ENCODE peak calls at places on chromosomes 12 and 14, in seven cellular contexts. U, B, N, A, M, P and G are unnamed samples.

GRCh38 chr12:122850695-122851350 is 15.6 kb downstream of the HIP1R start:
- DNase-seq in U (no peak), B (no peak), N (no peak), A (no peak), M (no peak), P (no peak), G (no peak)

GRCh38 chr12:34294137-34294536 is 271.8 kb downstream of the ALG10 start:
- DNase-seq in U (no peak), B (no peak), N (no peak), A (no peak), M (no peak), P (peak; percentile 53), G (no peak)

GRCh38 chr14:104610749-104611310 is 6.3 kb upstream of the TMEM179 start:
- DNase-seq in U (no peak), B (no peak), N (no peak), A (no peak), M (peak; percentile 60), P (peak; percentile 54), G (no peak)

GRCh38 chr12:78684419-78684818 is 180.2 kb upstream of the SYT1 start:
- DNase-seq in U (no peak), B (no peak), N (no peak), A (no peak), M (no peak), P (no peak), G (no peak)

GRCh38 chr14:75554482-75554881 is 23.9 kb upstream of the FLVCR2 start:
- DNase-seq in U (peak; percentile 72), B (no peak), N (no peak), A (no peak), M (no peak), P (no peak), G (no peak)

GRCh38 chr14:90616881-90617280 is 199.3 kb downstream of the TTC7B start:
- DNase-seq in U (no peak), B (no peak), N (no peak), A (no peak), M (no peak), P (no peak), G (no peak)

GRCh38 chr14:29240046-29240445 is 473.5 kb downstream of the FOXG1 start:
- DNase-seq in U (no peak), B (no peak), N (no peak), A (no peak), M (no peak), P (no peak), G (no peak)

GRCh38 chr12:42756841-42757661 is 167.5 kb upstream of the PRICKLE1 start:
- DNase-seq in U (peak; percentile 82), B (no peak), N (no peak), A (peak; percentile 39), M (no peak), P (no peak), G (no peak)

GRCh38 chr14:38951451-38951850 is 151.6 kb downstream of the SEC23A start:
- DNase-seq in U (no peak), B (no peak), N (no peak), A (no peak), M (no peak), P (no peak), G (no peak)

GRCh38 chr14:54686871-54687749 is 120.2 kb downstream of the SAMD4A start:
- DNase-seq in U (no peak), B (no peak), N (peak; percentile 65), A (no peak), M (no peak), P (no peak), G (no peak)

GRCh38 chr14:54689928-54690327 is 123.0 kb downstream of the SAMD4A start:
- DNase-seq in U (no peak), B (no peak), N (no peak), A (no peak), M (no peak), P (no peak), G (no peak)

GRCh38 chr14:54686219-54686870 is 119.4 kb downstream of the SAMD4A start:
- DNase-seq in U (no peak), B (no peak), N (peak; percentile 74), A (no peak), M (peak; percentile 85), P (peak; percentile 82), G (no peak)

GRCh38 chr14:54688229-54688628 is 121.3 kb downstream of the SAMD4A start:
- DNase-seq in U (no peak), B (no peak), N (no peak), A (no peak), M (no peak), P (no peak), G (no peak)

DNA sequence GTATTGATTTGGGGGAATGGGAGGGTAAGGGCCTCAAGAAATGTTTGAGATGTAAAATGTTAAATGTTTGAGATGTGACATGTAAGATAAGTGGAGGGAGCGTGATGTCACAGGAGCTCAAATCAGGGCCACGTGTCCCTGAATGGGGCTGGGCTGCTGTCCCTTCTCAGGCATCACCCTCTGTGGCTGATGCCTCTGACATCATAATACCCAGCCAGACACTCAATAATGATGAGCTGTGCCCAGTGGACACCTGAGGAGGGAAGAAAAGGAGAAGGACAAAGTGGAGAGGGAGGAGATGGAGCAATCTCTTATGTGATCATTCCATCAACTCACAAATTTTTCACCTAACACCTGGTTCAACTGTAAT is 120.8 kb downstream of the SAMD4A start:
- DNase-seq in U (no peak), B (no peak), N (peak; percentile 55), A (no peak), M (no peak), P (no peak), G (no peak)
- TF ChIP-seq CTCF in U (no peak), B (no peak), N (no peak), A (no peak), M (no peak), P (no peak), G (no peak)

DNA sequence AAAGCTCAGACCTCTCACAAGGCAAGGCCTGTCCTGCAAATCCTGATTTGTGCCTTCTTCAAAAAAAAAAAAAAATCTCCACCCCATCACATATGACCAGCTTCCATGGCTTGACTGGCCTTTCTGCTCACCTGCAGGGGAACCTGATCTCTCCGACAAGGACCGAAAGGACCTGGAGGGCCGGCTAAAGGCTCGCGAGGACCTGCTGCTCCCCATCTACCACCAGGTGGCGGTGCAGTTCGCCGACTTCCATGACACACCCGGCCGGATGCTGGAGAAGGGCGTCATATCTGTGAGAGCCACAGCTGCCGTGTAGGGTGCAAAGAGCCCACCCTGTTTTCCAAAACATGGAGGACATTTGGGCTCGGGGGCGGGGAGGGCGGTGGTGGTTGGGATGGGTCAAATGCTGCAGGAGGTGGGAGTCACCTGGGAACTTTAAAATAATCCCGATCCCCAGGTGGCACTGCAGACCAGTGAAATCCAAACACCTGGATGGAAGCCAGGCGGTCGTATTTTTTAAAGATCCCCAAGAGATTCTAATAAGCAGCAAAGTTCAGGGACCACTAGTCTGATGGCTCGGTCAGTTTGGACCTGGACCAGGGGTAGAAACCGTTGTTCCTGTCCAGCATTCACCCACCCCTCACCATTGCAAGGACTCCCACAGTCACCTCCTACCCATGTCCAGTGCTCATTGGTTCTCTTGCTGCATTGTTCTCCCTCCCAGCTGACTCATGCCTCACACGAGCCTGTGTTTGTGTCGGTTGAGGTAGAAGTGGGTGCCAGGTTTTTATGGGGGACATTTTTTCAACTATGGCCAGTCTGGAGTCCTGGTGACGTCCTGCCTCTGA is 44.8 kb downstream of the FOXN4 start:
- DNase-seq in U (peak; percentile 84), B (peak; percentile 82), N (peak; percentile 77), A (peak; percentile 90), M (no peak), P (no peak), G (peak; percentile 84)
- TF ChIP-seq CTCF in U (peak; percentile 88), B (peak; percentile 79), N (peak; percentile 74), A (peak; percentile 76), M (peak; percentile 53), P (peak; percentile 25), G (peak; percentile 87)

GRCh38 chr12:102958073-102958829 is 777 bp downstream of the ASCL1 start:
- DNase-seq in U (no peak), B (no peak), N (no peak), A (peak; percentile 77), M (no peak), P (no peak), G (peak; percentile 39)
- TF ChIP-seq CTCF in U (no peak), B (no peak), N (no peak), A (no peak), M (no peak), P (no peak), G (no peak)

DNA sequence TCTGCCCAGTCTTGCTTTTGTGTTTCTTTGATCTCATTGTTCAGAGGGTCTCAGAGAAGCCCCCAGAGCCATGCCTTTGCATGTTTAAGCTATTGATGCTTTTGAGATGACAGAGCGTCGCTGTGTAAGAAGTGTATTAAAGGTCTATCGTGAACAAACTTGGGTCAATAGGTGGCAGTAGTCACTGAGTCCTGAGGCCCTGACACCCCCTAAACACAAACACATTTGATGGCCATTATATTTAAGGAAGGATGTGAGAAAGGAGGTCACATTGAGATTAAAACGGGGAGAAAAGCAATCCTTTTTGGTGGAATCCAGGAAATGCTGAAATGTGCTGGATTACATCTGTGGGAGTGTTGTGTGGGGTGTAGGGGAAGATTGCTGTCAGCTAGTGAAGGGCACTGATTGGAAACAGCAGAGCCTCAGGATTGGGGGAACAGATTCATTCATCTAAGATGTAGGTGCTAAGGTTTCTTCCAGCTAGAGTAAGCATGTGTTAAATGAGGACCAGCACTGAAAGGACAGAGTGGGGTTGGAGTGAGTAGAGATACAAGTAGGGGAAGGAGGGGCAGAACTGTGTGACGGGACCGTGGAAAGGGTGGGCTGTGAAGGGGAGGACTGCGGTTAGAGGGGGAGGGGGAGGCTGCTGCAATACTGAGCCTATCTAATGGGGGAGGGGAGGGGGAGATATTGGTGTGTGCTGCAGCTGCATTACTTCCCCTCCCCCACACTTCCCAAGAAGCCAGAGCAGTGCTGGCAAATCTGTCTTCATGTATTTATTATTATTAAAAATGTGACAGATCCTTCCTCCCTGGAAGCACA is 12.7 kb downstream of the NGDN start:
- DNase-seq in U (no peak), B (no peak), N (no peak), A (no peak), M (no peak), P (no peak), G (no peak)
- TF ChIP-seq CTCF in U (no peak), B (no peak), N (no peak), A (no peak), M (no peak), P (no peak), G (no peak)

DNA sequence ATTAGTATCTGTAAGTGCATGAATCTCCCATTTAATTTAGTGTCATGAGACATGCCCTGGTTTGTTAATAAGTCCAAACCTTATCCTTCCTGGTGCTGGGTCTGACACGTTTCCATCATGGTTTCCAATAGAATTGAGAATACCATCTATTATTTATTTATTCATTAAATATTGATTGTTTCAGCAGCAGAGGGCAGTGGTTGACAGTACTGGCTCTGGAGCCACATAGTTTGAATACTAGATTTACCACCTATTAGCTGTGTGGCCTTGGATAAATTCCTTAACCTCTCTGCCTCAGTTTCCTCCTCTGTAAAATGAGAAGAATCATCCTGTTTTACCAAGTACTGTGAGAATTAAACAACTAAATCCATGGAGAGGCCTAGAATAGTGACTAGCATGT is 941 bp upstream of the STAB2 start:
- DNase-seq in U (no peak), B (no peak), N (no peak), A (no peak), M (no peak), P (no peak), G (no peak)
- TF ChIP-seq CTCF in U (no peak), B (no peak), N (no peak), A (no peak), M (no peak), P (no peak), G (no peak)